ENCODE peak calls at places on chromosomes 11 and 22, in five cellular contexts. V is neural progenitor cell, W is SK-N-SH, Z is IMR-90, G is trophoblast cell. I is an unnamed sample.

GRCh38 chr22:42937164-42937854 is 77.6 kb downstream of the PACSIN2 start:
- DNase-seq in V (no peak), W (no peak), Z (peak; percentile 87), G (peak; percentile 51), I (peak; percentile 81)

GRCh38 chr22:49962751-49963646 is 2.4 kb downstream of the PIM3 start:
- DNase-seq in V (no peak), W (no peak), Z (no peak), G (no peak), I (peak; percentile 83)

GRCh38 chr11:88535916-88536547 is 198.5 kb upstream of the CTSC start:
- DNase-seq in V (no peak), W (no peak), Z (peak; percentile 92), G (peak; percentile 70), I (no peak)

GRCh38 chr11:66478823-66479740 is 1.2 kb upstream of the DPP3 start:
- DNase-seq in V (peak; percentile 60), W (peak; percentile 71), Z (peak; percentile 20), G (peak; percentile 61), I (peak; percentile 85)

GRCh38 chr11:134663506-134664313 is 251.7 kb upstream of the B3GAT1 start:
- DNase-seq in V (no peak), W (no peak), Z (no peak), G (no peak), I (no peak)

GRCh38 chr22:41485033-41485432 is 16.1 kb downstream of the ACO2 start:
- DNase-seq in V (no peak), W (no peak), Z (no peak), G (no peak), I (peak; percentile 12)

GRCh38 chr11:111707039-111707690 is 59.0 kb downstream of the PPP2R1B start:
- DNase-seq in V (no peak), W (no peak), Z (peak; percentile 95), G (peak; percentile 55), I (no peak)

GRCh38 chr11:118537409-118537980 is 6.5 kb downstream of the TMEM25 start:
- DNase-seq in V (no peak), W (no peak), Z (no peak), G (no peak), I (no peak)

GRCh38 chr11:69718147-69718546 is 14.3 kb upstream of the FGF19 start:
- DNase-seq in V (peak; percentile 94), W (peak; percentile 73), Z (peak; percentile 23), G (peak; percentile 70), I (no peak)

GRCh38 chr11:115340874-115341273 is 163.3 kb downstream of the CADM1 start:
- DNase-seq in V (no peak), W (no peak), Z (no peak), G (no peak), I (no peak)

GRCh38 chr11:17762309-17762974 is 27.9 kb downstream of the KCNC1 start:
- DNase-seq in V (no peak), W (no peak), Z (no peak), G (peak; percentile 80), I (no peak)

GRCh38 chr11:22416462-22416861 is 78.3 kb downstream of the SLC17A6 start:
- DNase-seq in V (no peak), W (no peak), Z (no peak), G (peak; percentile 49), I (no peak)

GRCh38 chr22:46533434-46533833 is 4.0 kb downstream of the CELSR1 start:
- DNase-seq in V (no peak), W (no peak), Z (no peak), G (peak; percentile 35), I (peak; percentile 75)

GRCh38 chr22:17997456-17997855 is 26.9 kb downstream of the MICAL3 start:
- DNase-seq in V (no peak), W (no peak), Z (no peak), G (peak; percentile 69), I (no peak)

DNA sequence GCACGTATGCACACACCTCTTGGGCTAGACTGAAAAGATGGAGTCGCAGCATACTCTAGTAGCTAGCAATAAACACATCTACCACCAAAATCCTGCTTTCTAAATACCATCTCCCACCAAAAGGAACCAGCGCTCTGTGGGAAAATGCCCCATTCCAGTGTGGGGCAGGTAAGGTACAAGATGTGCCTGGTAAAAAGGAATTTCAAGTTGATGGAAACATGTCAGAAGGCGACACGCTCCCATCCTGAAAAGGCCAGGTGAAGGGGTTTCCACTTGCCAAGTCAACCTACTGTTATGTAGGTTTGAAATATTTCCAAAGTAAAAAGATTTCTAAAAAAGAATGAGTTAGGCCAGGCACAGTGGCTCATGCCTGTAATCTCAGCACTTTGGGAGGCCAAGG is 8.8 kb downstream of the DGCR2 start:
- DNase-seq in V (no peak), W (no peak), Z (no peak), G (no peak), I (no peak)
- H3K36me3 ChIP-seq in V (no peaks in the 10 kb centered on the region), W (no peaks in the 10 kb centered on the region), Z (peaks cover 6% of the 10 kb centered on the region), G (peaks cover 14% of the 10 kb centered on the region), I (no peaks in the 10 kb centered on the region)

GRCh38 chr11:2097356-2097997 is 41.7 kb downstream of the IGF2 start:
- DNase-seq in V (peak; percentile 92), W (no peak), Z (peak; percentile 82), G (peak; percentile 2), I (peak; percentile 93)
- H3K9ac ChIP-seq in V (no peak overlapping the region), W (no peak overlapping the region), Z (peak overlapping the region; percentile 30), G (no peak overlapping the region), I (no peak overlapping the region)

DNA sequence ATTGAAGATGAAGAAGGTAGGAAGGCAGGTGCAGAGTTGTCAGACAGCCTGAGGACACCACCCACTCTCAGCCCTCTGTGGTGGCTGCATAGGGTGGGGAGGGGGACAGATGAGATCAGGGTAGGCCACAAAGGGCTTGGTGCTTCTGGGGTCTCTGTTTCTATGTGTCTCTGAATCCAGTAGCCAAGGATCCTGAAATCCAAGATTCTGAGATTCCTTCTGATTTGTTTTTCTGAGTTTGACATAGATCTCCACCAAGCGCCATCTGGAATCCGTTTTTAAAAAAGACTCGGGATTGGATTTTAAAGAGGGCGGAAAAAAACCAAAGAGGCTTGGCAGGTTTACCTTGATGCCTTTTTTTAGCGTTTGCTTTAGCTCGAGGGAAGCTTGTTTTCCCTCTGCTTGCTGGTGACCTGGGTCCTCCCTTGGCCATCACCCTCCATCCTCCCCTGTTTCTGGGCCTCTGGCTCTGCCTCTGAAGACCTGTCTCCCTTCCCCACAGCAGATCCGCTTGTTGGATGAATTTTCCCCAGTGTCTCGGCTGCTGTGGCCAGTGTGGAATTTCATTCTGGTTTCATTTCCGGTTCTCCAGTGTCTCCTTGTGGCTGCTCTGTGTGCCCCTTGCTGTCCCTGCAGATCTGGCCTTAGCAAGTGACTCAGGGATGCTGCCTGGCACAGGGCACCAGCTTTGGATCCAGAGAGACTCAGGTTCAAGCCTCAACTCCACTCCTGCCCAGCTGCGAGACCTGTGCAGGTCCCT is 15.0 kb downstream of the SYNGR1 start:
- DNase-seq in V (no peak), W (no peak), Z (no peak), G (no peak), I (no peak)
- H3K27ac ChIP-seq in V (no peak overlapping the region), W (no peak overlapping the region), Z (no peak overlapping the region), G (no peak overlapping the region), I (no peak overlapping the region)

GRCh38 chr22:36478966-36479365 is 2.5 kb downstream of the TXN2 start:
- DNase-seq in V (no peak), W (no peak), Z (no peak), G (no peak), I (no peak)
- H3K36me3 ChIP-seq in V (no peaks in the 10 kb centered on the region), W (peaks cover 26% of the 10 kb centered on the region), Z (peaks cover 35% of the 10 kb centered on the region), G (peaks cover 21% of the 10 kb centered on the region), I (peaks cover 16% of the 10 kb centered on the region)

I was measured in kidney.